ENCODE peak calls at places on chromosomes 1 and 21, in seven cellular contexts. G is CD8-positive, alpha-beta memory T cell; O is mammary epithelial cell; F is stomach; I is tibial nerve; C is MM.1S; X is dorsolateral prefrontal cortex. H is an unnamed sample.

GRCh38 chr21:43869486-43870325 is 4.7 kb downstream of the AGPAT3 start:
- DNase-seq in F (no peak), G (no peak), C (no peak), X (no peak), O (no peak), I (no peak), H (no peak)

GRCh38 chr21:42590431-42591131 is 62.8 kb upstream of the PDE9A start:
- DNase-seq in C (no peak), G (no peak), O (no peak), F (no peak), X (no peak), I (no peak), H (no peak)

GRCh38 chr1:234631721-234632125 is 21.7 kb upstream of the IRF2BP2 start:
- DNase-seq in C (no peak), I (no peak), F (no peak), O (peak; percentile 94), X (no peak), G (no peak), H (no peak)

GRCh38 chr1:228104526-228105251 is 1.6 kb upstream of the C1orf35 start:
- DNase-seq in G (no peak), F (no peak), X (no peak), O (no peak), I (no peak), C (no peak), H (no peak)

GRCh38 chr1:109906160-109906838 is 4.3 kb upstream of the CSF1 start:
- DNase-seq in C (peak; percentile 30), I (no peak), O (no peak), G (peak; percentile 52), F (no peak), X (no peak), H (no peak)

GRCh38 chr1:171581766-171582165 is 40.3 kb upstream of the MYOCOS start:
- DNase-seq in I (no peak), F (no peak), C (no peak), X (no peak), G (no peak), O (no peak), H (no peak)

GRCh38 chr1:43883321-43883720 is 50.3 kb upstream of the ARTN start:
- DNase-seq in C (no peak), X (no peak), I (no peak), F (no peak), O (no peak), G (no peak), H (no peak)

GRCh38 chr1:179228783-179229213 is 679 bp downstream of the ABL2 start:
- DNase-seq in C (no peak), X (peak; percentile 57), O (no peak), G (peak; percentile 3), I (peak; percentile 32), F (peak; percentile 45), H (peak; percentile 61)

GRCh38 chr1:6936308-6936675 is 151.0 kb downstream of the CAMTA1 start:
- DNase-seq in O (no peak), X (no peak), C (no peak), I (no peak), G (no peak), F (no peak), H (no peak)

GRCh38 chr1:246934777-246935176 is 3.0 kb upstream of the AHCTF1 start:
- DNase-seq in G (no peak), X (no peak), I (no peak), O (no peak), F (no peak), C (no peak), H (no peak)

GRCh38 chr21:42073140-42074099 is 2.3 kb downstream of the UMODL1 start:
- DNase-seq in C (no peak), O (no peak), X (no peak), F (no peak), G (no peak), I (no peak), H (no peak)

GRCh38 chr1:167121375-167122120 is 27.7 kb downstream of the STYXL2 start:
- DNase-seq in C (no peak), G (peak; percentile 11), I (no peak), X (peak; percentile 69), O (peak; percentile 32), F (peak; percentile 83), H (peak; percentile 75)

GRCh38 chr1:183877321-183877720 is 72.4 kb downstream of the RGL1 start:
- DNase-seq in O (no peak), F (peak; percentile 53), I (peak; percentile 76), G (no peak), X (peak; percentile 69), C (no peak), H (peak; percentile 62)

GRCh38 chr1:113659010-113659409 is 100.3 kb downstream of the PHTF1 start:
- DNase-seq in O (no peak), C (no peak), X (no peak), I (no peak), F (no peak), G (no peak), H (no peak)

GRCh38 chr1:23211955-23212354 is 5.3 kb downstream of the HTR1D start:
- DNase-seq in C (no peak), I (no peak), F (no peak), X (no peak), O (no peak), G (no peak), H (no peak)

GRCh38 chr1:1074631-1075147 is 583 bp upstream of the RNF223 start:
- DNase-seq in O (no peak), X (peak; percentile 33), F (no peak), G (no peak), I (no peak), C (no peak), H (peak; percentile 45)

DNA sequence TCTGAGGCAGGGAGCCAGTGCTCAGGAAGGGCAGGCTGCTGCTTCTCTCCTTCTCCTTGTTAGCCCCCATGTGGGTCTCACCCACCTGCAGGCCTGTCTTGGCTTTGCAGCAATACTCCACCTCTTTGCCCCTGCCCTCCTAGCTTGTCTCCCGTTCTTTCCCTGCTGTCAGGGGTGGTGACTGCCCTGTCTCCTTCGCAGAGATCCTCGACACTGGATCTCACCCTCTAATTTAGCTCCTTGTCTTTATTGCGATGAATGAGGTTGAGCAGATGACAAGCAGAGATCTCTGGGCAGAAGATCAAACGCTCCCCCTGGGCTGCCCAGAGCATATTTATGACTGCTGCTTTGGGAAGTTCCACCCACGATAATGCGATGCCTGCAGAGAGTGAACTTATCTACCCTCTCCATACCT is 199.2 kb downstream of the ROR1 start:
- DNase-seq in F (no peak), C (no peak), O (no peak), I (no peak), X (no peak), G (no peak), H (no peak)
- H3K27ac ChIP-seq in F (no peak overlapping the region), C (no peak overlapping the region), O (no peak overlapping the region), I (no peak overlapping the region), X (no peak overlapping the region), G (no peak overlapping the region), H (no peak overlapping the region)

DNA sequence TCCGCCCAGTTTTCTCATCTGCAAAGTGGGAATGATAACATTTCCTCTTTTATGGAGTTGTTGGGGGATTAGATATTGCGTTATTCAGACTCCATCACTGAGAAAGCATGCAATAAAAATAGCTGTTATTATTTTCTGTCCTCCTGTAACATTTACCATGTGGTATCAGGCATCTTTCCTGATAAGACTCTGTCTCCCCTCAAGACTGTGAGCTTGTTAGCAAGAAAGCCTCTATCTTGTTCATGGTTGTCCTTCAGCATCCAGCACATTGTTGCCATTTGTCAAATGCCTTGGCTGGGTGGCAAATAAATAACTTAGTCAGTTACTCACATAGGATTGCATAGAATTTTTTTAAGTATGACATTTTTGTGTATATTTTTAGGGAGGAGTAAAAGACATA is 1.2 kb upstream of the JAM2 start:
- DNase-seq in X (no peak), C (no peak), I (no peak), O (no peak), F (no peak), G (no peak), H (no peak)
- H3K27ac ChIP-seq in X (peak overlapping the region; percentile 92), C (no peak overlapping the region), I (no peak overlapping the region), O (no peak overlapping the region), F (no peak overlapping the region), G (no peak overlapping the region), H (no peak overlapping the region)

GRCh38 chr1:161966076-161966475 is 57.6 kb downstream of the OLFML2B start:
- DNase-seq in G (no peak), C (no peak), F (no peak), X (no peak), I (no peak), O (no peak), H (no peak)

GRCh38 chr1:161958425-161958824 is 65.2 kb downstream of the OLFML2B start:
- DNase-seq in I (no peak), G (no peak), C (no peak), O (peak; percentile 88), F (no peak), X (no peak), H (no peak)

GRCh38 chr1:161962094-161962887 is 61.4 kb downstream of the OLFML2B start:
- DNase-seq in X (no peak), C (peak; percentile 36), O (peak; percentile 68), F (no peak), I (no peak), G (no peak), H (no peak)
- H3K27ac ChIP-seq in X (peak overlapping the region; percentile 23), C (no peak overlapping the region), O (peak overlapping the region; percentile 65), F (peak overlapping the region; percentile 44), I (peak overlapping the region; percentile 92), G (no peak overlapping the region), H (peak overlapping the region; percentile 42)

DNA sequence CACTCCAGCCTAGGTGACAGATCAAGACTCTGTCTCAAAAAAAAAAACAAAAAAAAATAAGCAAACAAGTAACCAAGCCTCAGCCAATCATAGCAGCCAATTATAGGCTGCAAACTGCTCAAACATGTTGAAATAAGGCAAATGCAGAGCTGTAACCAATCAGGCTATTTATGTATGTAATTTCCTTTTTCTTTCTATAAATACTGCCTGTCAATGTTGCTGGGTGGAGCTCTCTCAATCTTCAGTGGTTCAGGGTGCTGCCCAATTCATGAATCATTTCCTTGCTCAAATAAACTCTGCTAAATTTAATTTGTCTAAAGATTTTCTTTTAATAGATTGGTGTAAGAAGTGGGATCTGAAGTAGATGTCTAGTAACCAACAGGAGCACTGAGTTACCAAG is 11.6 kb upstream of the CD1D start:
- DNase-seq in G (no peak), F (no peak), I (no peak), X (no peak), O (peak; percentile 14), C (no peak), H (no peak)
- H3K27ac ChIP-seq in G (no peak overlapping the region), F (no peak overlapping the region), I (no peak overlapping the region), X (no peak overlapping the region), O (no peak overlapping the region), C (no peak overlapping the region), H (no peak overlapping the region)

GRCh38 chr1:156177918-156178654 is 15.8 kb upstream of the SLC25A44 start:
- DNase-seq in C (no peak), G (no peak), I (no peak), X (no peak), F (no peak), O (no peak), H (no peak)
- H3K27ac ChIP-seq in C (no peak overlapping the region), G (no peak overlapping the region), I (no peak overlapping the region), X (no peak overlapping the region), F (no peak overlapping the region), O (no peak overlapping the region), H (no peak overlapping the region)

H was measured in lower lobe of right lung.